ENCODE peak calls at places on chromosome 18, in four cellular contexts. Q, Y, E and J are unnamed samples.
A peak's percentile ranks its signal among the peaks of the same experiment; 100 is the strongest.

GRCh38 chr18:75208055-75208835 is 694 bp downstream of the PTGR3 start:
- DNase-seq in E (peak; percentile 61), Q (peak; percentile 89), Y (peak; percentile 42), J (peak; percentile 33)

GRCh38 chr18:41936471-41937134 is 18.4 kb upstream of the PIK3C3 start:
- DNase-seq in Q (no peak), Y (no peak), E (no peak), J (no peak)

GRCh38 chr18:21110667-21111350 is 804 bp downstream of the ROCK1 start:
- DNase-seq in Q (peak; percentile 95), Y (peak; percentile 76), E (peak; percentile 28), J (peak; percentile 53)

GRCh38 chr18:24420551-24420950 is 5.9 kb upstream of the IMPACT start:
- DNase-seq in Y (no peak), E (no peak), Q (no peak), J (no peak)

GRCh38 chr18:12238861-12239260 is 15.3 kb upstream of the CIDEA start:
- DNase-seq in E (no peak), Y (no peak), Q (no peak), J (no peak)

GRCh38 chr18:69784840-69785239 is 162.8 kb downstream of the CD226 start:
- DNase-seq in Y (no peak), Q (no peak), E (no peak), J (no peak)

GRCh38 chr18:36089001-36089400 is 21.6 kb upstream of the RPRD1A start:
- DNase-seq in Y (no peak), E (no peak), Q (no peak), J (no peak)

GRCh38 chr18:32093106-32093511 is 1.4 kb downstream of the RNF138 start:
- DNase-seq in E (peak; percentile 44), Y (peak; percentile 53), Q (no peak), J (peak; percentile 13)

GRCh38 chr18:62486290-62486964 is 36.4 kb upstream of the ZCCHC2 start:
- DNase-seq in Y (no peak), E (peak; percentile 89), Q (no peak), J (no peak)

GRCh38 chr18:657998-658946 is 819 bp downstream of the TYMS start:
- DNase-seq in Y (peak; percentile 16), Q (peak; percentile 86), E (peak; percentile 94), J (no peak)